ENCODE peak calls at places on chromosome 15, in eight cellular contexts. A is prostate gland, S is stomach, Y is lower leg skin, I is HCT116, R is breast epithelium, W is spleen, K is heart left ventricle. H is an unnamed sample.

GRCh38 chr15:63369766-63370165 is 11.9 kb downstream of the CA12 start:
- DNase-seq in Y (no peak), K (no peak), W (no peak), A (no peak), S (no peak), R (no peak), I (no peak), H (no peak)

GRCh38 chr15:77040673-77041072 is 30.2 kb downstream of the TSPAN3 start:
- DNase-seq in R (no peak), I (no peak), S (no peak), A (no peak), K (no peak), Y (no peak), W (no peak), H (no peak)

GRCh38 chr15:91973481-91973880 is 120.0 kb downstream of the SLCO3A1 start:
- DNase-seq in I (no peak), W (no peak), Y (no peak), K (peak), A (no peak), S (no peak), R (no peak), H (no peak)

GRCh38 chr15:52021128-52021671 is 2.2 kb downstream of the MAPK6 start:
- DNase-seq in R (no peak), I (peak), A (no peak), Y (peak), W (no peak), S (peak), K (peak), H (no peak)

GRCh38 chr15:29822685-29823459 is 604 bp upstream of the TJP1 start:
- DNase-seq in W (no peak), R (peak), A (peak), Y (peak), I (peak), S (peak), K (peak), H (no peak)

GRCh38 chr15:72797834-72798233 is 14.3 kb upstream of the ADPGK start:
- DNase-seq in W (no peak), I (no peak), R (no peak), Y (no peak), S (no peak), A (no peak), K (no peak), H (no peak)

GRCh38 chr15:41423979-41424659 is 7.2 kb downstream of the RTF1 start:
- DNase-seq in K (no peak), Y (no peak), S (no peak), R (no peak), I (no peak), A (no peak), W (no peak), H (no peak)

GRCh38 chr15:84685304-84685703 is 27.3 kb upstream of the NMB start:
- DNase-seq in S (no peak), Y (peak), W (no peak), R (no peak), A (no peak), I (peak), K (peak), H (no peak)

GRCh38 chr15:93152264-93152884 is 63.4 kb upstream of the RGMA start:
- DNase-seq in K (no peak), Y (no peak), S (no peak), A (no peak), I (no peak), R (no peak), W (peak), H (no peak)

GRCh38 chr15:51849866-51850265 is 20.4 kb downstream of the TMOD3 start:
- DNase-seq in W (no peak), K (no peak), R (no peak), A (no peak), I (no peak), Y (no peak), S (no peak), H (no peak)

GRCh38 chr15:72782993-72783562 is 480 bp downstream of the ADPGK start:
- DNase-seq in A (peak), W (no peak), S (peak), Y (peak), R (peak), I (no peak), K (peak), H (no peak)

GRCh38 chr15:89462198-89462912 is 34.0 kb downstream of the RHCG start:
- DNase-seq in A (no peak), I (peak), W (no peak), S (no peak), K (no peak), Y (no peak), R (no peak), H (no peak)

GRCh38 chr15:69713726-69714559 is 261.3 kb downstream of the RPLP1 start:
- DNase-seq in I (no peak), Y (no peak), S (no peak), W (peak), R (no peak), A (no peak), K (no peak), H (no peak)

GRCh38 chr15:90021108-90021507 is 20.0 kb downstream of the ZNF710 start:
- DNase-seq in W (no peak), Y (no peak), A (no peak), S (no peak), I (no peak), R (no peak), K (no peak), H (no peak)

GRCh38 chr15:33795076-33795475 is 173.2 kb upstream of the CHRM5 start:
- DNase-seq in A (no peak), R (no peak), Y (no peak), I (no peak), K (no peak), W (no peak), S (no peak), H (no peak)

GRCh38 chr15:99431661-99432091 is 134.1 kb upstream of the MEF2A start:
- DNase-seq in Y (no peak), A (no peak), K (peak), I (no peak), W (peak), S (no peak), R (peak), H (no peak)

GRCh38 chr15:89139613-89140499 is 51.6 kb downstream of the ABHD2 start:
- DNase-seq in K (peak), S (no peak), Y (no peak), R (no peak), I (no peak), A (no peak), W (no peak), H (no peak)

GRCh38 chr15:25905140-25905539 is 42.0 kb upstream of the ATP10A start:
- DNase-seq in S (no peak), A (no peak), Y (peak), W (no peak), I (no peak), K (no peak), R (no peak), H (no peak)

GRCh38 chr15:43505723-43506122 is 11.7 kb upstream of the MAP1A start:
- DNase-seq in R (no peak), Y (no peak), K (no peak), A (no peak), I (no peak), S (no peak), W (no peak), H (no peak)

GRCh38 chr15:38883987-38884386 is 319.4 kb upstream of the RASGRP1 start:
- DNase-seq in R (no peak), W (no peak), A (no peak), K (no peak), I (no peak), S (no peak), Y (no peak), H (no peak)

GRCh38 chr15:52093539-52094502 is 18.8 kb downstream of the BCL2L10 start:
- DNase-seq in A (no peak), R (no peak), Y (peak), K (no peak), S (no peak), I (no peak), W (no peak), H (no peak)

GRCh38 chr15:69145149-69145693 is 15.2 kb upstream of the GLCE start:
- DNase-seq in A (no peak), Y (no peak), I (no peak), S (no peak), W (no peak), R (no peak), K (no peak), H (no peak)

GRCh38 chr15:79549196-79549595 is 117.1 kb downstream of the MINAR1 start:
- DNase-seq in K (no peak), S (no peak), R (no peak), Y (no peak), I (peak), W (no peak), A (no peak), H (no peak)

GRCh38 chr15:85133709-85134108 is 152.1 kb downstream of the PDE8A start:
- DNase-seq in W (no peak), I (no peak), K (no peak), R (no peak), S (no peak), Y (no peak), A (no peak), H (no peak)

GRCh38 chr15:28783466-28783865 is 65.0 kb downstream of the GOLGA6L7 start:
- DNase-seq in A (no peak), I (no peak), W (no peak), S (no peak), R (no peak), Y (no peak), K (no peak), H (no peak)

GRCh38 chr15:33608714-33609113 is 297.9 kb downstream of the RYR3 start:
- DNase-seq in A (no peak), S (no peak), R (no peak), Y (no peak), K (no peak), I (no peak), W (no peak), H (no peak)

GRCh38 chr15:49047456-49047855 is 1.2 kb upstream of the SECISBP2L start:
- DNase-seq in Y (no peak), K (no peak), I (no peak), W (no peak), S (no peak), R (no peak), A (no peak), H (no peak)

GRCh38 chr15:68420186-68420684 is 11.7 kb downstream of the ITGA11 start:
- DNase-seq in R (no peak), Y (no peak), I (no peak), A (no peak), W (no peak), K (peak), S (no peak), H (no peak)

GRCh38 chr15:74835312-74835823 is 7.6 kb downstream of the ULK3 start:
- DNase-seq in R (no peak), K (no peak), I (peak), S (peak), Y (no peak), A (peak), W (no peak), H (no peak)

GRCh38 chr15:73575636-73576247 is 57.4 kb downstream of the NPTN start:
- DNase-seq in I (no peak), R (no peak), Y (peak), W (no peak), K (peak), A (peak), S (peak), H (peak)

GRCh38 chr15:75673426-75674247 is 25.9 kb downstream of the SNX33 start:
- DNase-seq in R (no peak), S (peak), I (no peak), A (no peak), K (peak), Y (no peak), W (no peak), H (no peak)

GRCh38 chr15:64571857-64572291 is 111.5 kb downstream of the ZNF609 start:
- DNase-seq in W (no peak), I (no peak), A (no peak), K (no peak), S (peak), R (no peak), Y (no peak), H (no peak)

GRCh38 chr15:36428102-36428845 is 151.2 kb upstream of the CDIN1 start:
- DNase-seq in W (no peak), S (no peak), K (no peak), I (peak), Y (peak), R (no peak), A (no peak), H (no peak)

GRCh38 chr15:78065284-78065872 is 12.1 kb downstream of the TBC1D2B start:
- DNase-seq in S (peak), I (no peak), R (no peak), Y (peak), W (no peak), A (no peak), K (peak), H (no peak)
- TF ChIP-seq POLR2A in S (no peak), I (no peak), R (no peak), Y (no peak), W (no peak), A (no peak), K (peak), H (no peak)

GRCh38 chr15:96346409-96346808 is 15.9 kb downstream of the NR2F2 start:
- DNase-seq in A (no peak), W (no peak), S (no peak), R (no peak), Y (no peak), K (no peak), I (no peak), H (no peak)

GRCh38 chr15:96347181-96348111 is 16.9 kb downstream of the NR2F2 start:
- DNase-seq in K (peak), I (no peak), W (peak), R (no peak), S (no peak), A (no peak), Y (no peak), H (no peak)

GRCh38 chr15:96344120-96344705 is 13.7 kb downstream of the NR2F2 start:
- DNase-seq in I (no peak), R (no peak), A (no peak), K (no peak), Y (no peak), S (no peak), W (no peak), H (no peak)

GRCh38 chr15:96344706-96345559 is 14.4 kb downstream of the NR2F2 start:
- DNase-seq in Y (no peak), I (no peak), W (no peak), A (no peak), K (no peak), R (no peak), S (no peak), H (no peak)

DNA sequence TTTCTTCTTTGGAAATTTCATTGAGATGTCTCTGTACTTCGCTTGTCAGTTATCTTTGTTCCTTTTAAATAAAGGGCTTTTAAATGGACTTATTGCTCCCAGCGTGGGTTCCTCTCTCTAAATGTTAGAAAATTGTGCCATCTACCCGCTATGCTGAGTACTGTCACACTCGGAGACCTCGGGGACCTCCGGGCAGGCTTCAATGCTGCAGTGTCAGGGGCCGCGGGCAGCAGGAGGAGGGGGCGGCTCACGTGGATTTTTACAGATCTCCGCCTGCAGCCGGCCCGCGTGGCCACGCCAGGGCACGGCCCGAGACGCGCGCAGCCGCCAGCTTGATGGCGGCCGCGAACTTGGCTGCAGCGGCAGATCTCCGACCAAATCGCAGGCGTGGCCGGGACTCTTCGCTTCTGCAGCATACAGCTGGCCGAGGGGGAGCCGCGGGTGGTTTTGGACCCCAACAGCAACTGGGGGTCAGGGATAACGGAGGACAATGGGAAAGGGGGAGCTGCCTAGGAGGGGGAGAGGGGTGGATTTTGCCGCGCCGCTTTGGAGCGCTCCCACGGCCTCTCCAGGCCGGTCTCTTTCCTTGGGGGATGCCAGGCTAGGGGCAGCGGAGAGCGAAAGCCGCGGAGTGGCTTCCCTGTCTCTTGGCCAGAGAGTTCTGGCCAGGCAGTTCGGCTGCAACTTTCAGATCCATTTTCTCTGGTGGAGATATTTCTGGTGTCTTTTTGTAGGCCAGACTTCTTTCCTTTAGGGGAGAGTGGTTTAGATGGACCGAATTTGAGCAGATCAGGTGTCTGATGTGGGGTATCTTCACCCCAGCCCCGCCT is 15.3 kb downstream of the NR2F2 start:
- DNase-seq in S (peak), A (peak), I (no peak), Y (peak), K (peak), W (peak), R (peak), H (no peak)
- TF ChIP-seq CTCF in S (peak), A (peak), I (no peak), Y (no peak), K (peak), W (peak), R (peak), H (peak)

DNA sequence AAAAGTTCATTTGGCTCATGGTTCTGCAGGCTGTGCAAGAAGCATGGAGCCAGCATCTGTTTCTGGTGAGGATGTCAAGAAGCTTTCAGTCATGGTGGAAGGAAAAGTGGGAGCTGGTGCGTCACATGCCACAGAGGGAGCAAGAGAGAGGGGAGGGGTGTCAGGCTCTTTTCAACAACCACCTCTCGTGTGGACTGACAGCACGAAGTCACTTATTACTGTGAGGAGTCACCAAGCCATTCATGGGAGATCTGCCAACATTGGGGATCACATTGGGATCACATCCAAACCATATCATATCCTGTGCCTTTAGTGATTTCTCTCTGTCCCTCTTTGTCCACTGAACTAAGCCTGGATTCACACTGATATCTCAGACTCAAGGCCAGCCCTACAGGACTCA is 132.0 kb downstream of the KLF13 start:
- DNase-seq in W (no peak), R (no peak), S (peak), Y (peak), A (no peak), K (no peak), I (no peak), H (no peak)
- H3K4me3 ChIP-seq in W (no peak), R (no peak), S (no peak), Y (no peak), A (no peak), K (no peak), I (no peak), H (no peak)

DNA sequence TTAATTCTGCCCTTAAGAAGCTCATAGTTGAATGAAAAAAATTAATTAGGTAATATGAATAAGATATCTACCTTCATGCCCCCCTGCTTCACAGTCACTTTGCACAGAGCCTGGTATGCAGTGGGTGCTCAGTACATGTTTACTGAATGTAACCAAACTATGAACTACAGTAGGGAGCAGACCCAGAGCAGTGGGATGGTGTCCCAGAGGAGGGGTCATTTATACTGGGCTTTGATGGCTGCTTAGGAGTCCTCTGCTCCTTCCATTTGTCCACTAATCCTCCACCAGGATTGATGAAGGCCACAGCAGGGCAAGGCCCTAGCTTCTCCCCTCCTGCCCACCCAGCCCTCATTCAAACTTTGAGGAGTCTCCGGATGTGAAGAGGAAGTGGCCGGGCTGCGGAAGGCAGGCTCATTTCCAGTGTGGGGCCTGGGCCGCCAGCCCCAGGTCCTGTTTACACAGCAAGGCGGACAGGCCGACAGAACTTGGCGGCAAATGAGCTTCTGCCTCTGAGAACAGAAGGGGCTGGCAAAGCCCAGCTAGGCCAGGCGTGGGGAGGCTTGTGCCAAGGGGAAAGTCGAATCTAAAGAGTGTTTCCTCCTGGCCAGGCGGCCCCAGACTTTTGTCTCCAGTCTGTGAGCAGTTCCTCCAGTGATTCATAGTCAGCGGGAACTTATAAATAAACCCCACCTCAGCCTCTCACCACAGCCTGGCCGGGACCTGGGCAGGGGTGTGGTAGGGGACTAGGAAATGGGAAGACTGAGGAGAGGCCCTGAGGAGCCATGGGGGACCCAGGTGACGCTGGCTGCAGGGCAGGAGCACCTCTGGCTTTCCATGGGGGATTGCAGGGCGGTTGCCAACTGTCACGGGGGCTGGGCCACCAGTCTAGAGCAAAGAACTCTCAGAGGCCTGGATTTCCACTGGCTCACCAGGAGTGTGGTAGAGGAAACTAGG is 51.6 kb upstream of the LCTL start:
- DNase-seq in I (no peak), A (peak), W (peak), K (peak), R (no peak), S (peak), Y (peak), H (no peak)
- TF ChIP-seq POLR2A in I (no peak), A (no peak), W (no peak), K (peak), R (no peak), S (no peak), Y (no peak), H (no peak)

DNA sequence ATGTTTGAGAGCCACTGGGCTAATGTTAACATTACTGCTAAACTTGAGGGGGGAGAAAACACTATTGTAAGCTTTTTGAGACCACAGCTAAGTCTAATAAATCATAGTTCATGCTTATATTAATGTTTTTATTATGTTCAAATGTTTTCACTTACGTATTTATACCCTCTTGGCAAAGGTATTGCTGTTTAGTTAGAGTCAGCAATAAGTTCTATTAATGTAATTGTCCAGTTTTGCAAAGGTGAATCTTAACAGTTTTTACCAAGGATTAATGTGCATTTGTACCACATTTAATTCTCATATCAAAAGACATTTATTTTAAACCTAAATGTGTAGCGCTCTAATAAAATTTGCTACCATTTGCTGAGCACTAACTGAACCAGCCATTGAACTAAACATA is 206.7 kb upstream of the CGNL1 start:
- DNase-seq in A (no peak), S (no peak), I (no peak), Y (no peak), R (no peak), K (no peak), W (no peak), H (no peak)
- TF ChIP-seq CTCF in A (no peak), S (no peak), I (no peak), Y (no peak), R (no peak), K (no peak), W (no peak), H (no peak)

DNA sequence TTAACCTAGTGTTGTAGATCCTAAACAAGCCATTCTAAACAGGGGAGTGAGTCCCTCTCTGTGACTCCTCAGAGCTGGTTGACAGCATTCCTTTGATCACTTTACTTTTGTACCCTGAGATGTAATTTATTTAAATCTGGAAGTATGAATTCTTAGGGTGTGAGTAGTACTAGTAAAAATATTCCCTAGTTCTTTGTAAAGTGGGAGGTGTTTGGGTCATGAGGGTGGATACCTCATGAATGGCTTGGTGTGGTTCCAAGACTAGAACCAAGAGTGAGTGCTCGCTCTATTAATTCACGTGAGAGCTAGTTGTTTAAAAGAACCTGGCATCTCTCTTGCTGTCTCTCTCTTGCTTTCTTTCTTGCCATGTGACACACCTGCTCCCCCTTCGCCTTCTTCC is 223.7 kb downstream of the SQOR start:
- DNase-seq in S (no peak), I (no peak), Y (no peak), K (no peak), W (no peak), A (no peak), R (no peak), H (no peak)
- H3K4me3 ChIP-seq in S (no peak), I (no peak), Y (no peak), K (no peak), W (no peak), A (no peak), R (no peak), H (no peak)